ENCODE peak calls at places on chromosomes 7 and 10, in four cellular contexts. V, U, S and P are unnamed samples. For H3K4me1, the result is how much of the 10 kb centered on the place peaks cover.

GRCh38 chr10:98267894-98268693 is at the start of gene LOXL4:
- DNase-seq in U (no peak), V (no peak), S (peak), P (no peak)

GRCh38 chr10:63140077-63140476 is 6.9 kb downstream of the NRBF2 start:
- DNase-seq in U (no peak), V (no peak), S (no peak), P (no peak)

GRCh38 chr10:77936697-77937567 is 10.4 kb upstream of the DLG5 start:
- DNase-seq in U (no peak), V (no peak), S (no peak), P (no peak)

GRCh38 chr10:105029285-105029684 is 388.2 kb downstream of the SORCS3 start:
- DNase-seq in U (no peak), V (no peak), S (no peak), P (no peak)

GRCh38 chr7:50226669-50227068 is 77.8 kb upstream of the IKZF1 start:
- DNase-seq in U (no peak), V (no peak), S (no peak), P (no peak)

GRCh38 chr10:4941540-4942330 is 21.5 kb upstream of the AKR1C1 start:
- DNase-seq in U (no peak), V (no peak), S (peak), P (peak)

GRCh38 chr7:87058739-87059524 is 522 bp downstream of the ELAPOR2 start:
- DNase-seq in U (no peak), V (no peak), S (no peak), P (peak)

GRCh38 chr7:152520861-152521302 is 85.1 kb upstream of the KMT2C start:
- DNase-seq in U (no peak), V (no peak), S (no peak), P (no peak)

GRCh38 chr7:17988136-17988535 is 39.5 kb downstream of the PRPS1L1 start:
- DNase-seq in V (no peak), U (peak), S (no peak), P (no peak)

GRCh38 chr10:10235003-10235402 is 782.7 kb upstream of the CELF2 start:
- DNase-seq in V (no peak), S (no peak), U (no peak), P (no peak)

DNA sequence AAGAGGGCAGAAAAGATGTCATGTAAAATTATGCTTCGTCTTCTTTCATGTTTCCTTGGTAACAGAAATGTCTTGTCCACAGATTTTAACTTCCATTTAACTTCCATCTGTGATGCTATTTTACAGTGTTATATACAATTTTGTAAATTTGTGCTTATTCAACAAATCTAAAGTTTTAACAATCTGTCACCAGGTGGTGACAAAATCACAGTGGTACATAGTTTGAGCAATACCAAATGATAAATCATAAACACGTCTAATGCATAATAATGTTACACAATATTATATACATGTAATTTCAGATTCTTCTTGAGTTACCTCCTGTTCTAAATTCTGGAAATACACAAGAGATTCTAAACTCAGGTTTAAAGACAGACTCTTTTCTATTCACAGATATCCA is 784.4 kb upstream of the CELF2 start:
- DNase-seq in U (no peak), V (no peak), S (no peak), P (no peak)
- TF ChIP-seq POLR2A in U (no peak), V (no peak), S (no peak), P (no peak)

DNA sequence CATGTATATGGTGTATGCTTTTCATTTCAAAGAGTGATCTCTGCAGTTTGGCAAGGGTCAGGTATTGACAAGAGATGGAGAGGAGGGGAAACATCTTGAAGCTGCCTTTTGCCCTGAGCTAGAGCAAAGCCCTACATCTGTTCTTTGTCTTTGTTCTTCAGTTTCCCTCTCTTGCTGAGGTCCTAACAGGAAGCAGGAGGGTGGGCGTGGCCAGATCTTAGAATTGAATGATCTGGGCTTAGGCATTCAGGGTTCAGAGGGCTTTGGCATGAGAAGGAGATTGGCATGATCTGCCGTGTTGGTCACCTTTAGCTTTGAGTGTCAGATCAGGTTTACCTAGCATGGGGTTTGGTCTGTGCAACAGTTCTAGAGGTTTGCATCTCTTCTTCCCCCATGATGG is 41.3 kb downstream of the LRMDA start:
- DNase-seq in V (no peak), U (no peak), S (no peak), P (peak)
- H3K4me1 ChIP-seq in V (under half), U (under half), S (under half), P (under half)

GRCh38 chr7:5423272-5423843 is at the start of gene TNRC18:
- DNase-seq in U (no peak), S (no peak), V (peak), P (peak)
- TF ChIP-seq POLR2A in U (peak), S (no peak), V (no peak), P (no peak)

GRCh38 chr10:71218046-71218832 is 5.9 kb downstream of the UNC5B start:
- DNase-seq in U (peak), V (peak), S (peak), P (peak)

GRCh38 chr10:71214641-71215160 is 2.3 kb downstream of the UNC5B start:
- DNase-seq in V (peak), S (no peak), U (no peak), P (peak)

GRCh38 chr10:71216751-71217265 is 4.4 kb downstream of the UNC5B start:
- DNase-seq in S (no peak), U (no peak), V (peak), P (peak)

GRCh38 chr10:71217266-71218045 is 5.1 kb downstream of the UNC5B start:
- DNase-seq in V (peak), U (no peak), S (no peak), P (no peak)

GRCh38 chr10:71216363-71216695 is 4.0 kb downstream of the UNC5B start:
- DNase-seq in V (peak), S (no peak), U (no peak), P (peak)
- H3K4me1 ChIP-seq in V (half or more), S (under half), U (half or more), P (half or more)

DNA sequence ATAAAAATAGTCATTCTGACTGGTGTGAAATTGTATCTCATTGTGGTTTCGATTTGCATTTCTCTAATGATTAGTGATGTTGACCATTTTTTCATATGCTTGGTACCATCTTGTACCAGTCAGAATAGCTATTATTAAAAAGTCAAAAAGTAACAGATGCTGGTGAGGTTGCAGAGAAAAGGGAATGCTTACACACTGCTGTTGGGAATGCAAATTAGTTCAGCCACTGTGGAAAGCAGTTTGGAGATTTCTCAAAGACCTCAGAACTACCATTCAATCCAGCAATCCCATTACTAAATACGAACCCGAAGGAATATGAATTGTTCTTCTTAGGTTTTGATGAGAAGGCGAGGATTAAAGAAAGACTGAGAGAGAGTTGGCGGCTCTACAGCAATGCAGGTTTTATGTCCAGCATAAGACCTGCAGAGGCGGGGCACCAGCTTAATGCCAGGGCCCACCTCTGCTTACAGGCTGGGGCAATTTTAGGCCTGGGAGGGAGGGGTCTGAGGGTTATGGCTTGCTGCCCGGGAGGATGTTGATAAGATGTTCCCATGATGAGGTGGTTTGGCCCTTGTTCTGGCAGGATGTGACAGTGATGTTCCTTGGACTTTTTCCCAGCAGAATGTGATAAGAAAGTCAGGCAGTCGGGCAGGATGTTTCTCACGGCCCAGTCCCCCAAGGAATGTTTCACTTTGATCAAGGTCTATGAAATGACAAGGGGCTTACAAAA is 74.4 kb downstream of the MEST start:
- DNase-seq in V (peak), U (peak), S (no peak), P (no peak)
- TF ChIP-seq POLR2A in V (no peak), U (no peak), S (no peak), P (no peak)